ENCODE peak calls at places on chromosomes 2 and 18, in seven cellular contexts. N is DND-41, L is MM.1S, P is transverse colon, R is spleen, U is neural progenitor cell, G is heart right ventricle. X is an unnamed sample.
A peak's percentile ranks its signal among the peaks of the same experiment; 100 is the strongest.

GRCh38 chr2:1486670-1487069 is 73.4 kb downstream of the TPO start:
- DNase-seq in R (peak; percentile 48), L (no peak), N (no peak), U (no peak), P (no peak), G (no peak), X (no peak)

GRCh38 chr2:162676515-162676914 is 162.1 kb downstream of the KCNH7 start:
- DNase-seq in N (no peak), G (no peak), R (no peak), U (no peak), L (peak; percentile 10), P (no peak), X (no peak)

GRCh38 chr2:119638891-119639539 is 40.0 kb upstream of the TMEM177 start:
- DNase-seq in G (no peak), L (no peak), U (peak; percentile 66), N (no peak), R (no peak), P (no peak), X (no peak)

GRCh38 chr2:573025-573424 is 104.2 kb downstream of the TMEM18 start:
- DNase-seq in U (no peak), L (no peak), N (no peak), G (no peak), P (no peak), R (no peak), X (no peak)

GRCh38 chr18:56574827-56575226 is 63.6 kb downstream of the TXNL1 start:
- DNase-seq in U (no peak), P (no peak), G (peak; percentile 83), L (no peak), N (no peak), R (no peak), X (no peak)

GRCh38 chr18:70827632-70828031 is 538.8 kb downstream of the SOCS6 start:
- DNase-seq in U (no peak), G (no peak), R (no peak), P (no peak), N (no peak), L (no peak), X (no peak)

GRCh38 chr2:239671916-239672849 is 271.4 kb upstream of the HDAC4 start:
- DNase-seq in L (no peak), G (no peak), R (no peak), N (no peak), P (no peak), U (no peak), X (no peak)

GRCh38 chr2:64391459-64391858 is 62.5 kb upstream of the LGALSL start:
- DNase-seq in N (no peak), G (no peak), L (no peak), R (no peak), P (no peak), U (no peak), X (no peak)

GRCh38 chr2:134507697-134508096 is 211.1 kb downstream of the TMEM163 start:
- DNase-seq in L (no peak), U (no peak), N (peak; percentile 60), R (no peak), P (no peak), G (no peak), X (no peak)

GRCh38 chr2:196336715-196337617 is 165.6 kb upstream of the STK17B start:
- DNase-seq in L (peak; percentile 41), P (peak; percentile 13), N (peak; percentile 43), U (peak; percentile 37), R (no peak), G (no peak), X (no peak)

GRCh38 chr2:207334631-207335371 is 169.1 kb upstream of the KLF7 start:
- DNase-seq in G (peak; percentile 80), P (peak; percentile 47), N (no peak), U (peak; percentile 89), L (no peak), R (no peak), X (peak; percentile 63)

GRCh38 chr2:23350792-23351355 is 34.1 kb upstream of the KLHL29 start:
- DNase-seq in R (no peak), L (no peak), U (no peak), P (no peak), G (no peak), N (no peak), X (no peak)

GRCh38 chr18:3451989-3452749 is 2.2 kb downstream of the TGIF1 start:
- DNase-seq in N (peak; percentile 59), R (peak; percentile 88), U (peak; percentile 71), G (peak; percentile 59), P (peak; percentile 78), L (no peak), X (no peak)

GRCh38 chr2:86562891-86563649 is at the start of gene CHMP3:
- DNase-seq in P (peak; percentile 97), U (peak; percentile 96), N (peak; percentile 97), G (peak; percentile 97), L (peak; percentile 98), R (peak; percentile 99), X (peak; percentile 96)

GRCh38 chr2:209499071-209499470 is 75.2 kb downstream of the MAP2 start:
- DNase-seq in U (no peak), R (no peak), N (no peak), G (no peak), L (no peak), P (no peak), X (no peak)

GRCh38 chr18:21100678-21101077 is 10.9 kb downstream of the ROCK1 start:
- DNase-seq in P (no peak), U (no peak), R (no peak), N (no peak), G (no peak), L (no peak), X (no peak)

GRCh38 chr18:23585007-23585871 is 1.1 kb downstream of the NPC1 start:
- DNase-seq in N (peak; percentile 49), L (peak; percentile 30), R (no peak), P (peak; percentile 13), U (peak; percentile 28), G (peak; percentile 31), X (peak; percentile 11)

GRCh38 chr18:12403601-12404506 is 3.9 kb upstream of the PRELID3A start:
- DNase-seq in N (no peak), P (no peak), R (peak; percentile 6), U (no peak), L (no peak), G (no peak), X (no peak)

GRCh38 chr2:46183426-46183825 is 113.8 kb upstream of the EPAS1 start:
- DNase-seq in L (no peak), U (peak; percentile 44), R (no peak), G (no peak), N (no peak), P (no peak), X (no peak)

GRCh38 chr18:36066001-36066400 is 1.4 kb downstream of the RPRD1A start:
- DNase-seq in P (no peak), N (no peak), L (no peak), U (no peak), G (no peak), R (no peak), X (no peak)

GRCh38 chr2:71610671-71611070 is 157.3 kb downstream of the DYSF start:
- DNase-seq in L (no peak), G (no peak), N (no peak), R (no peak), P (no peak), U (no peak), X (no peak)

GRCh38 chr2:119433636-119434327 is 2.1 kb downstream of the TMEM37 start:
- DNase-seq in P (peak; percentile 58), R (no peak), L (no peak), G (no peak), U (no peak), N (no peak), X (no peak)

GRCh38 chr2:193428336-193428818 is 1233.6 kb upstream of the TMEFF2 start:
- DNase-seq in R (no peak), N (no peak), L (no peak), P (no peak), G (no peak), U (no peak), X (no peak)

GRCh38 chr2:242020196-242021004 is 150.9 kb downstream of the RTP5 start:
- DNase-seq in R (peak; percentile 72), P (peak; percentile 30), G (peak; percentile 9), U (no peak), L (no peak), N (peak; percentile 9), X (no peak)

DNA sequence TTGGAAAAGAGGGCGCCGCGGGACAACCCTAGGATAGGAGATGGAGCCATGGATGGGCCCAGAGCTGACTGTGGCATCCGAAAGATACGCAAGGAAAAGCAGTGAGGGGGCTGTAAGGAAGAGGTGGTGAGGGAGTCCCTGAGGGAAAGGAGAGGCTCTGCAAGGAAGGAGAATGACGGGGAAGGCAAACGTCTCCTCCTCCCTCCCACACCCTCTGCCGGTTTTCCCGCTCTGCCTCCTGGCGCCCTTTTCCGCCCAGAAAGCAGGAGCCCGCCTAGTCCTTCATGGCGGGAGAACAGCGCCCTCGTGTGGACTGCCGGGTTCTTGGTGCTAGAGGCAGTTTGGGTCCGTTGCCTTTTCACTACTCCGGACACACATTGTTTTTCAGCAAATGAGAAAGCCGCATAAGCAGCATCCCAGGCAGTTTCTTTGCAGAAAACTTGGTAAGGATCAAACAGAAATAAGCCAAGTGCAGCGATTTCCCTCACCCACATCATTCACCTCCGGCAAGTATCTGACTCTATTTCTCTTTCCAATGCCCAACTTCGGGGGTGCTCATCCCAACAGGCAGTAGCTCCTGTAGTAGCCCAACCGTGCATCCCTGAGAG is 200.4 kb downstream of the INO80D start:
- DNase-seq in P (peak; percentile 89), L (peak; percentile 77), U (peak; percentile 92), N (peak; percentile 44), R (peak; percentile 86), G (peak; percentile 76), X (peak; percentile 25)
- TF ChIP-seq CTCF in P (peak; percentile 91), L (peak; percentile 85), U (peak; percentile 91), N (peak; percentile 73), R (peak; percentile 30), G (peak; percentile 92), X (peak; percentile 94)

GRCh38 chr18:79522451-79523220 is 126.9 kb downstream of the NFATC1 start:
- DNase-seq in L (no peak), G (no peak), U (no peak), N (no peak), P (peak; percentile 49), R (peak; percentile 84), X (peak; percentile 44)
- H3K4me3 ChIP-seq in L (no peak overlapping the region), G (no peak overlapping the region), U (no peak overlapping the region), N (no peak overlapping the region), P (no peak overlapping the region), R (no peak overlapping the region), X (no peak overlapping the region)

GRCh38 chr18:48642503-48642902 is 103.7 kb downstream of the CTIF start:
- DNase-seq in U (no peak), G (no peak), R (no peak), N (no peak), L (no peak), P (no peak), X (no peak)

GRCh38 chr18:48641981-48642380 is 103.2 kb downstream of the CTIF start:
- DNase-seq in G (no peak), P (no peak), L (no peak), R (no peak), U (no peak), N (no peak), X (no peak)

GRCh38 chr18:48639772-48640432 is 101.1 kb downstream of the CTIF start:
- DNase-seq in G (no peak), R (no peak), N (no peak), U (peak; percentile 37), P (no peak), L (no peak), X (no peak)

GRCh38 chr18:48638896-48639771 is 100.3 kb downstream of the CTIF start:
- DNase-seq in G (no peak), L (no peak), N (no peak), U (no peak), P (no peak), R (no peak), X (no peak)

GRCh38 chr18:48640566-48641270 is 101.9 kb downstream of the CTIF start:
- DNase-seq in N (no peak), R (no peak), U (no peak), G (no peak), L (no peak), P (no peak), X (no peak)
- H3K36me3 ChIP-seq in N (no peaks in the 10 kb centered on the region), R (peaks cover 36% of the 10 kb centered on the region), U (no peaks in the 10 kb centered on the region), G (no peaks in the 10 kb centered on the region), L (no peaks in the 10 kb centered on the region), P (no peaks in the 10 kb centered on the region), X (no peaks in the 10 kb centered on the region)

GRCh38 chr2:100422320-100422719 is 4.9 kb upstream of the CHST10 start:
- DNase-seq in N (peak; percentile 29), R (no peak), G (no peak), L (no peak), P (no peak), U (peak; percentile 58), X (no peak)
- TF ChIP-seq CTCF in N (peak; percentile 54), R (no peak), G (peak; percentile 63), L (no peak), P (peak; percentile 40), U (peak; percentile 62), X (peak; percentile 23)